ENCODE peak calls at places on chromosome 9, in five cellular contexts. L is lower leg skin, J is IMR-90, V is MM.1S, Y is lung. H is an unnamed sample.

GRCh38 chr9:91945277-91946074 is 4.6 kb downstream of the ROR2 start:
- DNase-seq in L (no peak), J (peak), V (no peak), Y (no peak), H (no peak)

GRCh38 chr9:105405514-105406131 is 42.2 kb upstream of the FSD1L start:
- DNase-seq in L (no peak), J (peak), V (peak), Y (no peak), H (peak)

GRCh38 chr9:128339761-128340690 is at the start of gene SLC27A4:
- DNase-seq in L (peak), J (peak), V (peak), Y (peak), H (peak)

GRCh38 chr9:133200631-133201030 is 8.4 kb downstream of the OBP2B start:
- DNase-seq in L (peak), J (no peak), V (no peak), Y (no peak), H (no peak)

GRCh38 chr9:84075004-84075403 is 94.4 kb downstream of the RMI1 start:
- DNase-seq in L (no peak), J (no peak), V (no peak), Y (no peak), H (no peak)

GRCh38 chr9:18437315-18438200 is 36.4 kb upstream of the ADAMTSL1 start:
- DNase-seq in L (peak), J (peak), V (no peak), Y (no peak), H (no peak)

GRCh38 chr9:107971241-107971640 is 481.7 kb upstream of the KLF4 start:
- DNase-seq in L (no peak), J (no peak), V (no peak), Y (no peak), H (no peak)

GRCh38 chr9:36964791-36965190 is 69.3 kb downstream of the PAX5 start:
- DNase-seq in L (no peak), J (no peak), V (no peak), Y (no peak), H (no peak)

GRCh38 chr9:126915281-126915816 is 767 bp downstream of the RALGPS1 start:
- DNase-seq in L (peak), J (no peak), V (peak), Y (peak), H (no peak)

GRCh38 chr9:129026442-129027223 is 1.5 kb downstream of the SH3GLB2 start:
- DNase-seq in L (no peak), J (peak), V (peak), Y (no peak), H (no peak)

GRCh38 chr9:34558341-34558740 is 31.2 kb downstream of the CNTFR start:
- DNase-seq in L (no peak), J (no peak), V (no peak), Y (no peak), H (no peak)

GRCh38 chr9:37971107-37971459 is 67.2 kb upstream of the SLC25A51 start:
- DNase-seq in L (no peak), J (peak), V (no peak), Y (no peak), H (peak)

GRCh38 chr9:124779368-124780059 is 2.6 kb downstream of the OLFML2A start:
- DNase-seq in L (peak), J (peak), V (no peak), Y (no peak), H (no peak)

GRCh38 chr9:16964228-16964627 is 93.8 kb upstream of the BNC2 start:
- DNase-seq in L (no peak), J (peak), V (no peak), Y (no peak), H (no peak)

GRCh38 chr9:20831028-20831427 is 147.0 kb downstream of the FOCAD start:
- DNase-seq in L (no peak), J (no peak), V (no peak), Y (no peak), H (no peak)

GRCh38 chr9:130847306-130848217 is 12.5 kb downstream of the ABL1 start:
- DNase-seq in L (peak), J (peak), V (no peak), Y (peak), H (no peak)

GRCh38 chr9:77495834-77496671 is 152.1 kb downstream of the GNA14 start:
- DNase-seq in L (no peak), J (peak), V (no peak), Y (no peak), H (no peak)

GRCh38 chr9:23321049-23321448 is 505.0 kb downstream of the ELAVL2 start:
- DNase-seq in L (no peak), J (no peak), V (no peak), Y (no peak), H (no peak)

DNA sequence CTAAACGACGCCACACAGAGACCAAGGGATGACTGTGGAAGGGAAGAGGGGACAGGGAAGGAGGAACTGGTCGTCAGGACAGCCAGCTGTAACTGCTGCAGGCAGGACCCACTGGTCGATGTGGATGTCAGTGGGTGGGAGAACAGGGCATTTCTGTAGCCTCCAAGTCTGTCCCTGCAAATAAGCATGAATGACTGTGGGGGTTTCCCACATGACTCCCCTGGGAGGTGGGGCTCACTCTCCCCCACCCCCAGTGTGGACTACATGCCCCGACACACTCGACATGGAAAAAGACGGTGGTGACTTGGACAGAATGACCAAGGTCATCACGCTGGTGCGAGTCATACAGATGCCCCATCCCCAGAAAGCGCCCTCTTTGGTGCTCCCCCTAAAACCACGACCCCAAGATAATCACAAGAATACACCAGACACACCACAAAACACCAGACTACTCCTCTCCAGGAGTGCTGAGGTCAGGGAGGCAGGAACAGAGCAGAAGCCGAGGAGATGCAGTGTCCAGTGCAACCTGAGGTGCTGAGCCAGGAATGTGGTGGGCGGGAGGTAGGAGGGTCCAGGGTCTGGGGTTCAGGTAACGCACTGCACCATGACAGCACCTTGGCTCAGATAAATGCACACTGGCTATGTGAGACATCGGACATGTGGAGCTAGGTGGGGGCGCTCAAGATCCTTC is 64.9 kb downstream of the SECISBP2 start:
- DNase-seq in L (no peak), J (no peak), V (no peak), Y (no peak), H (no peak)
- TF ChIP-seq CTCF in L (no peak), J (no peak), V (no peak), Y (no peak), H (no peak)

GRCh38 chr9:5437254-5438216 is at the start of gene PLGRKT:
- DNase-seq in L (peak), J (peak), V (peak), Y (peak), H (peak)

GRCh38 chr9:5440426-5440825 is 2.7 kb upstream of the PLGRKT start:
- DNase-seq in L (no peak), J (no peak), V (no peak), Y (no peak), H (no peak)

GRCh38 chr9:5435912-5436311 is 1.8 kb downstream of the PLGRKT start:
- DNase-seq in L (no peak), J (no peak), V (no peak), Y (no peak), H (no peak)

GRCh38 chr9:5438301-5439162 is 807 bp upstream of the PLGRKT start:
- DNase-seq in L (no peak), J (peak), V (peak), Y (no peak), H (peak)

GRCh38 chr9:5436441-5436840 is 1.3 kb downstream of the PLGRKT start:
- DNase-seq in L (no peak), J (no peak), V (no peak), Y (no peak), H (no peak)
- H3K4me3 ChIP-seq in L (no peak), J (no peak), V (peak), Y (no peak), H (peak)

DNA sequence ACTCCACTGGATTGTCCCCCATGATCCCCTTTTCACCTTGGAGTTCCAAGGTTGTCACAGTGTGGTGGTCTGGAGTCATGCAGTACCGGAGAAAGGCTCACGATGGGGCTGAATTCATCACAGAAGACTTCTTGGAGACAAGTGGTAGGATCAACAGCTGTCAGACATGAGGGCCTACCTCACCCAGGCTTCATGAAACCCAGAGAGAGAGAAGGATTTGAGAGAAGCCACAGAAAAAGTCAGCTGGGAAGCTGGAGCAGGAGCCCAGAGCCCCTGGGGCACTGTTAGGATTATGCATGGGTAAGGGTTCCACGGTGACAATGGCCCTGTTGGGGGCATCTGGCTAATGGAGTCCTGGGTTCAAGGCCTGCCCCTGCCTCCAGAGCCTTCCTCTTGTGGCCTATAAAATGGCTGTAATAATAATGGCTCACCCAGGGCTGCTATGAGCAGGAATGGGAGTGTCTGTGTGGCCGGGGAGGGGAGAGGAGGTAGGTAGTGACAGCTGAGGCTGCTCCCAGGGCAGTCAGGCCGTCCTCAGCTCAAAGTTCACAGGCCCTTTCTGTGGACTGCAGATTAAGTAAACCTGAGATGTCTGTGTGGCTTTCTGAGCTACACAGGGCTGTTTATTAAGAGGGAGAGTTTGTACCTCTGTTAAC is 910 bp downstream of the TRIM14 start:
- DNase-seq in L (no peak), J (peak), V (no peak), Y (no peak), H (no peak)
- TF ChIP-seq CTCF in L (no peak), J (peak), V (no peak), Y (no peak), H (peak)

GRCh38 chr9:99873943-99874584 is 32.4 kb upstream of the STX17 start:
- DNase-seq in L (no peak), J (peak), V (no peak), Y (no peak), H (no peak)
- H3K4me3 ChIP-seq in L (no peak), J (no peak), V (no peak), Y (no peak), H (no peak)

GRCh38 chr9:137214620-137215019 is 7.4 kb downstream of the RNF208 start:
- DNase-seq in L (no peak), J (no peak), V (no peak), Y (no peak), H (no peak)

GRCh38 chr9:137215196-137215986 is 6.6 kb downstream of the RNF208 start:
- DNase-seq in L (no peak), J (no peak), V (no peak), Y (no peak), H (no peak)

GRCh38 chr9:137213160-137214060 is 7.9 kb downstream of the NDOR1 start:
- DNase-seq in L (no peak), J (no peak), V (no peak), Y (no peak), H (no peak)

GRCh38 chr9:137211532-137211931 is 6.0 kb downstream of the NDOR1 start:
- DNase-seq in L (no peak), J (no peak), V (no peak), Y (no peak), H (no peak)

DNA sequence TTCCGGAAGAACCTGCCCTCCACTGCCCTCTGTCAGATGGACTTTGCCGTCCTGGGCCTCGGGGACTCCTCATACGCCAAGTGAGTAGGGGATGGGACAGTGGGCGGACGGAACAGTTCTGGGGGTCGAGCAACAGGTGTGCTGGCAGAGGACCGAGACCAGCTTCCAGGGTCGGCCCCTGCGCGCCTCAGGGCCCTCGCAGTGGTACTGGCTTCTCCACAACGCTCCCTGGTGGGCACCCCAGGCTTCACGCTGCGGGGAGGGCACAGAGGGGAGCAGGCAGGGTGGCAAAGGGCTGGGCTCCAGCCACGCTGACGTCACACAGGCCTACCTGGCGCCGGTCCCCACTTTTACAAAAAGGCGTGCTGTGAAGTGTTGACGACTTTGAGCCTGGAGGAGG is 7.0 kb downstream of the NDOR1 start:
- DNase-seq in L (no peak), J (no peak), V (no peak), Y (no peak), H (no peak)
- TF ChIP-seq CTCF in L (no peak), J (no peak), V (no peak), Y (no peak), H (no peak)

DNA sequence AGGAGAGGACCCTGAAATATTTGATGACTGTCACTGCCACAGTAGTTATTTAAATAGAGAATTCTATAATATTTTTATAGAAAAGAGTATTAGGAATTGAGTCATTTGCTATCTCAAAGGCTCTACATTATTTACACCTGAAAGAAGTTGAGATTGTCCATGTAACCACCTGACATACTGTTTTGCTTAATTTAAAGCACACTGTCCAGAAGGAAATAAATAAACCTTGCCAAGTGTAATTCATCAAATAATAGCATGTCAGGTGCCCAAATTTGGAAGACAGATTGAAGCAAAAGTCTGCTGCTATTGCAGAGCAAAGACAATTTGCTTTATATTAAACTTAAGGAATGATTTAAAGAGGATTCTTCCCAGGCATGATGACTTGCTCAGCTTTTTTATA is 64.9 kb downstream of the DAPK1 start:
- DNase-seq in L (no peak), J (no peak), V (no peak), Y (no peak), H (no peak)
- H3K4me3 ChIP-seq in L (no peak), J (no peak), V (no peak), Y (no peak), H (no peak)

DNA sequence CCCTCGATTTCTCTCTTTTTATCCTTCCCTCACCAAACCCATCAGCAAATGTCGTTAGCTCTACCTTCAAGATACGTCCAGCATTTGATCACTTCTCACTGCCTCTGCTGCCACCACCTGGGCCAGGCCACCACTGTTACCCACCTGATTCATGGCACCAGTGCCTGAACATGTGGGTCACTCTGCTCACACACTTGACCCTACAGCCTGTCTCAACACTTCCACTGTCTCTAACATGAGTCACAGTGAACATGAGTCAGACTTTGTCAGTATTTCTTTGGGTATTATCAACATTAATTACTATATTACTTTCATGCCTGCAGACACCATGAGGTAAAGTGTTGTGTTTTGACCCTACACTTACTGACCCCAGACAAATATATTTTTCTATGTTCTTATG is 19.6 kb downstream of the SLC24A2 start:
- DNase-seq in L (no peak), J (no peak), V (no peak), Y (no peak), H (no peak)
- TF ChIP-seq CTCF in L (no peak), J (no peak), V (no peak), Y (no peak), H (no peak)

GRCh38 chr9:121498150-121498486 is 1.5 kb downstream of the GGTA1 start:
- DNase-seq in L (peak), J (peak), V (peak), Y (peak), H (peak)
- H3K4me3 ChIP-seq in L (peak), J (no peak), V (peak), Y (no peak), H (no peak)

DNA sequence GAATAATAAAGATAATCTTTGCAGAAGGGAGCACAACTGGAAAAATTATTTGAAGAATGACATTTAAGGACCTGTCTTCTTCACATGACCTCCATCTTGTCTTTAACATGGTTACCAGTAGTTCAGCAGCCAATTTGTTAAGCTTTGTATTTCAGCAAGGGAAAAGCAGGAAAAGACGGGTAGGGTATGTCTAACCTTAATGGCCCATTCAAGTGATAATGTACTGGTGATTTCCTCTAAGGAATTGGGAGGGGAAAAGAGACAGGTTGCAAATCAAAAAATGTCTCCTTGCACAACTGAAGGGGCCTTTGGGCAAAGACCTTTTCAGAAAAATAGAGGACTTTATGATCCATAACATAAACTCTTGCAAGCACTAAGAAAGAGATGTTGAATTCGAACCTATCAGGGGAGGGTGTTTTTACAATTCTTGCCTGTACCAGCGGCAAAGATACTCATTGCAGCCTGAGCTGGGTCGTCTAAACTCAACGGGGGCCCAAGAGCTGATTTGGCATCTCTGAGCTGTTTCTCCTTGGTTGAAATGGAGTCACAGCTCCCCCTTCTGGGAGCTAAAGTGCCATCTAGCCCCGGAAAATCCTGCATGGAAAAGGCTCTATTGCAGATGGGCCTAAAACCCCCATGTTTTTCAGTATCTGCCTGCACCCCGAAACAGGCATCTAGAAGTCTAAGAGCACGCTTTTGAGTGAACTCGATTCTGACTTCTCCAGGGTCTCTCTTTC is 3.8 kb downstream of the BRINP1 start:
- DNase-seq in L (no peak), J (no peak), V (peak), Y (no peak), H (no peak)
- TF ChIP-seq CTCF in L (no peak), J (peak), V (peak), Y (no peak), H (peak)

GRCh38 chr9:78620764-78621163 is 323.8 kb downstream of the PSAT1 start:
- DNase-seq in L (no peak), J (peak), V (no peak), Y (no peak), H (no peak)
- H3K4me3 ChIP-seq in L (no peak), J (no peak), V (no peak), Y (no peak), H (no peak)